ENCODE peak calls at places on chromosomes 2 and 18, in seven cellular contexts. V is A549, H is GM23338, L is mesendoderm, W is thoracic aorta, I is stomach, K is dorsolateral prefrontal cortex. Z is an unnamed sample.

GRCh38 chr18:36580874-36581750 is 247.7 kb downstream of the TPGS2 start:
- DNase-seq in K (no peak), W (no peak), I (no peak), H (no peak), L (no peak), V (no peak), Z (no peak)

GRCh38 chr18:21489919-21490495 is 110.5 kb downstream of the ESCO1 start:
- DNase-seq in W (no peak), I (no peak), V (no peak), H (no peak), K (no peak), L (no peak), Z (no peak)

GRCh38 chr2:6986894-6987487 is 69.8 kb downstream of the RNF144A start:
- DNase-seq in I (no peak), K (no peak), V (no peak), L (no peak), H (no peak), W (no peak), Z (no peak)

GRCh38 chr18:61657066-61657732 is 235.6 kb downstream of the RNF152 start:
- DNase-seq in I (no peak), K (no peak), W (no peak), H (no peak), L (no peak), V (no peak), Z (no peak)

GRCh38 chr2:98912221-98912851 is 23.7 kb downstream of the CRACDL start:
- DNase-seq in I (peak), W (no peak), K (peak), H (no peak), L (no peak), V (peak), Z (peak)

GRCh38 chr18:79924814-79925655 is 26.4 kb downstream of the SLC66A2 start:
- DNase-seq in W (no peak), V (no peak), H (no peak), L (no peak), K (peak), I (peak), Z (no peak)

GRCh38 chr18:22505136-22505535 is 87.4 kb upstream of the CTAGE1 start:
- DNase-seq in I (no peak), W (no peak), V (no peak), L (no peak), H (no peak), K (no peak), Z (no peak)

GRCh38 chr2:33497177-33497787 is 20.8 kb downstream of the RASGRP3 start:
- DNase-seq in I (no peak), W (no peak), H (no peak), V (no peak), K (no peak), L (no peak), Z (no peak)

GRCh38 chr2:161943012-161943411 is 131.0 kb downstream of the DPP4 start:
- DNase-seq in V (no peak), I (no peak), K (no peak), L (no peak), W (no peak), H (no peak), Z (no peak)

GRCh38 chr2:25371253-25372241 is 29.8 kb upstream of the DNMT3A start:
- DNase-seq in V (no peak), I (peak), W (no peak), K (no peak), L (peak), H (no peak), Z (no peak)

GRCh38 chr2:85371045-85371444 is 16.5 kb downstream of the ELMOD3 start:
- DNase-seq in I (no peak), V (no peak), W (no peak), H (no peak), L (no peak), K (no peak), Z (no peak)

GRCh38 chr18:37188016-37188791 is 359.3 kb downstream of the KIAA1328 start:
- DNase-seq in W (no peak), L (no peak), I (no peak), K (no peak), H (no peak), V (no peak), Z (no peak)

GRCh38 chr2:150286730-150287362 is 200.6 kb downstream of the RND3 start:
- DNase-seq in V (no peak), W (no peak), K (no peak), L (peak), H (peak), I (no peak), Z (no peak)

GRCh38 chr2:234913208-234913626 is 38.6 kb upstream of the SH3BP4 start:
- DNase-seq in I (no peak), W (no peak), V (no peak), K (no peak), L (no peak), H (no peak), Z (no peak)

GRCh38 chr2:191204443-191204842 is 40.8 kb upstream of the MYO1B start:
- DNase-seq in H (no peak), V (no peak), W (no peak), L (no peak), K (no peak), I (no peak), Z (no peak)

GRCh38 chr2:120864981-120865380 is 129.3 kb downstream of the GLI2 start:
- DNase-seq in I (no peak), W (no peak), V (no peak), H (no peak), K (no peak), L (no peak), Z (no peak)

GRCh38 chr2:203904022-203904421 is 32.5 kb upstream of the ICOS start:
- DNase-seq in I (no peak), W (no peak), K (no peak), L (no peak), V (no peak), H (no peak), Z (no peak)

GRCh38 chr18:24413148-24413547 is 13.3 kb upstream of the IMPACT start:
- DNase-seq in L (peak), H (peak), W (no peak), K (no peak), I (no peak), V (no peak), Z (no peak)

GRCh38 chr2:20231632-20232031 is 6.7 kb upstream of the SDC1 start:
- DNase-seq in W (no peak), L (peak), K (no peak), H (peak), V (peak), I (peak), Z (peak)

GRCh38 chr18:12765127-12765526 is 62.3 kb downstream of the PSMG2 start:
- DNase-seq in W (no peak), I (no peak), V (no peak), L (peak), H (peak), K (no peak), Z (no peak)

GRCh38 chr18:35605686-35606417 is 24.3 kb downstream of the GALNT1 start:
- DNase-seq in I (no peak), L (no peak), V (no peak), H (no peak), W (no peak), K (no peak), Z (no peak)

GRCh38 chr2:4662161-4662779 is 958.9 kb downstream of the DCDC2C start:
- DNase-seq in W (no peak), K (no peak), H (no peak), I (no peak), L (peak), V (no peak), Z (peak)

GRCh38 chr2:38602136-38602731 is 494 bp downstream of the HNRNPLL start:
- DNase-seq in L (peak), V (peak), I (peak), K (peak), H (peak), W (no peak), Z (no peak)

GRCh38 chr2:237091779-237092436 is 6.2 kb downstream of the COPS8 start:
- DNase-seq in V (no peak), I (no peak), W (no peak), L (no peak), H (no peak), K (no peak), Z (no peak)
- H3K27ac ChIP-seq in V (no peak), I (peak), W (no peak), L (no peak), H (no peak), K (no peak), Z (peak)

GRCh38 chr2:112092286-112093041 is 37.4 kb downstream of the TMEM87B start:
- DNase-seq in V (no peak), K (no peak), H (peak), I (no peak), L (peak), W (no peak), Z (no peak)
- H3K27ac ChIP-seq in V (no peak), K (peak), H (no peak), I (no peak), L (no peak), W (no peak), Z (peak)

GRCh38 chr2:65317841-65318240 is 90.2 kb downstream of the ACTR2 start:
- DNase-seq in V (no peak), H (no peak), L (no peak), W (no peak), K (no peak), I (no peak), Z (no peak)

GRCh38 chr2:65313954-65314256 is 86.3 kb downstream of the ACTR2 start:
- DNase-seq in L (no peak), K (no peak), W (no peak), I (no peak), H (no peak), V (no peak), Z (no peak)

GRCh38 chr2:65313126-65313953 is 85.7 kb downstream of the ACTR2 start:
- DNase-seq in K (no peak), H (no peak), I (no peak), V (no peak), W (no peak), L (no peak), Z (no peak)

GRCh38 chr2:65315042-65315441 is 87.4 kb downstream of the ACTR2 start:
- DNase-seq in W (no peak), K (no peak), H (no peak), L (no peak), V (no peak), I (no peak), Z (no peak)

DNA sequence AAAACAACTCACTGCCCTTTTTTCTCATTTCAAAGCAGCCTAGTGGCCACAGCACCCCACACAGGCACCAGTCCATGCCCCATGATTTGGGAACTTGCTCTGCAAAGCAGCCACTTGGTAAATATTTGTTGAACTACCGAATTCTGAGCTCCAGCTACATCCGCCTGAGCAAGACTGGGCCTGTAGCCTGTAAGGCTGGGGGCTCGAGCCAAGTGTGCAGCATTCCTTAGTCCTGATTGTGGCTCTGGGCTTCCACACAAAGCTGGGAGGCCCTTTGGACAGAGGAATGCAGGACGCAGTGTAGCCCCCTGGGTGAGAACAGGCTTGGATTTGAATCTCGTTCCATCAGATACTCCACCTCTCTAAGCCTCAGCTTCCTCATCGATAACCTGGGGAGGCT is 88.4 kb downstream of the ACTR2 start:
- DNase-seq in K (no peak), W (peak), L (no peak), I (peak), H (no peak), V (no peak), Z (peak)
- H3K27ac ChIP-seq in K (no peak), W (peak), L (no peak), I (peak), H (no peak), V (no peak), Z (peak)

GRCh38 chr18:6406075-6406909 is 8.4 kb downstream of the L3MBTL4 start:
- DNase-seq in L (peak), V (no peak), W (no peak), K (no peak), H (peak), I (no peak), Z (no peak)
- H3K27ac ChIP-seq in L (no peak), V (no peak), W (no peak), K (peak), H (no peak), I (no peak), Z (peak)